ENCODE peak calls at places on chromosomes 7 and 10, in four cellular contexts. C, V, Z and W are unnamed samples.

GRCh38 chr7:19853261-19853832 is 79.9 kb upstream of the TMEM196 start:
- DNase-seq in V (no peak), C (no peak), Z (no peak), W (no peak)

GRCh38 chr7:46486264-46487206 is 565.5 kb upstream of the IGFBP3 start:
- DNase-seq in C (no peak), V (no peak), Z (peak; percentile 77), W (no peak)

GRCh38 chr10:31586708-31587107 is 267.7 kb downstream of the ZEB1 start:
- DNase-seq in V (no peak), C (peak; percentile 55), Z (peak; percentile 67), W (peak; percentile 56)

GRCh38 chr7:80950550-80950967 is 31.7 kb upstream of the SEMA3C start:
- DNase-seq in Z (no peak), V (no peak), C (no peak), W (no peak)

GRCh38 chr10:58743466-58744115 is 230.9 kb downstream of the BICC1 start:
- DNase-seq in C (no peak), V (no peak), Z (no peak), W (no peak)

GRCh38 chr7:122092964-122093797 is 50.9 kb downstream of the AASS start:
- DNase-seq in V (peak; percentile 35), Z (no peak), C (peak; percentile 50), W (peak; percentile 49)

GRCh38 chr7:139693651-139694388 is 84.0 kb downstream of the HIPK2 start:
- DNase-seq in C (no peak), V (no peak), Z (no peak), W (no peak)

GRCh38 chr10:44978213-44978569 is 418 bp downstream of the DEPP1 start:
- DNase-seq in Z (no peak), V (no peak), C (no peak), W (no peak)

GRCh38 chr7:112509390-112509789 is 28.6 kb downstream of the LSMEM1 start:
- DNase-seq in Z (no peak), V (no peak), C (no peak), W (no peak)

GRCh38 chr7:94228678-94229077 is 166.0 kb upstream of the COL1A2 start:
- DNase-seq in C (no peak), Z (no peak), V (no peak), W (no peak)

GRCh38 chr10:381346-381745 is 246.1 kb downstream of the ZMYND11 start:
- DNase-seq in V (no peak), C (no peak), Z (no peak), W (no peak)

GRCh38 chr10:5537684-5538083 is 12.9 kb downstream of the CALML3 start:
- DNase-seq in V (no peak), C (no peak), Z (peak; percentile 24), W (no peak)

GRCh38 chr7:6533893-6534804 is 17.1 kb downstream of the GRID2IP start:
- DNase-seq in V (no peak), C (no peak), Z (no peak), W (no peak)

GRCh38 chr10:131694168-131694962 is 206.4 kb upstream of the PPP2R2D start:
- DNase-seq in C (no peak), V (no peak), Z (peak; percentile 59), W (peak; percentile 27)

GRCh38 chr7:24701232-24701898 is 55.9 kb downstream of the GSDME start:
- DNase-seq in Z (no peak), V (no peak), C (no peak), W (no peak)

GRCh38 chr10:18472977-18473376 is 178.4 kb downstream of the NSUN6 start:
- DNase-seq in Z (no peak), V (no peak), C (no peak), W (no peak)
- TF ChIP-seq CTCF in Z (no peak), V (no peak), C (no peak), W (no peak)

DNA sequence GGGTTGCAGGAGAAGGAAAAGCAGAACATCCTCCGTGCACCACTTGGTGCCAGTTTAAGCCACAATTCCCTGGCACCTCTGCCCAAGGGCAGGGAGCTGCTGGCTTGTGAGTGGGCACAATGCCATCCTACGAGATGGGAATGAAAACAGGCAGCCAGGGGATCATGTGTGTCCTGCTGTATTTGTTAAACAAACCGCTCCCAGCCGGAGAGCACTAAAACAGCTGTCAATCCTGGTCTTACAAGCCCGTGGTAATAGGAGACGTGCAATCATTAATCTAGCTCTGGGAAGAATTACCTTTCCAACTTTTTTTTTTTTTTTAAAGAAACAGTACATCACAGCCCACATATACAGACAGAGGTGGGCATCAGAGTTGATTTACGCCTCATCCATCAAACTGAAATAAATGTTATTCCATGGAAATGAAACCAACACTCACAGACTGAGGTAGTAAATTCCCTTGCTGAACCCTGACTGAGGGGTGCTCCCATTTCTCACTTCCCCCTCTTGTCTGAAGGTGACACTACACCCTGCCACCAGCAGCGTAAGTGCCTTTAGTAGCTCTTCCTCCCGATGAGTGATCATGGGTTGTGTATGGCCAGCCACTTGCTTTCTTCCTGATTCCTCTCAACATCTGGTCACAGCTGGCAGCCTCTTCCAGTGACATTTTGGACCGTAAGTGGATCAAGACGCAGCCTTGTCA is 143.9 kb downstream of the TEX36 start:
- DNase-seq in Z (no peak), V (no peak), C (no peak), W (no peak)
- TF ChIP-seq CTCF in Z (no peak), V (no peak), C (no peak), W (no peak)

DNA sequence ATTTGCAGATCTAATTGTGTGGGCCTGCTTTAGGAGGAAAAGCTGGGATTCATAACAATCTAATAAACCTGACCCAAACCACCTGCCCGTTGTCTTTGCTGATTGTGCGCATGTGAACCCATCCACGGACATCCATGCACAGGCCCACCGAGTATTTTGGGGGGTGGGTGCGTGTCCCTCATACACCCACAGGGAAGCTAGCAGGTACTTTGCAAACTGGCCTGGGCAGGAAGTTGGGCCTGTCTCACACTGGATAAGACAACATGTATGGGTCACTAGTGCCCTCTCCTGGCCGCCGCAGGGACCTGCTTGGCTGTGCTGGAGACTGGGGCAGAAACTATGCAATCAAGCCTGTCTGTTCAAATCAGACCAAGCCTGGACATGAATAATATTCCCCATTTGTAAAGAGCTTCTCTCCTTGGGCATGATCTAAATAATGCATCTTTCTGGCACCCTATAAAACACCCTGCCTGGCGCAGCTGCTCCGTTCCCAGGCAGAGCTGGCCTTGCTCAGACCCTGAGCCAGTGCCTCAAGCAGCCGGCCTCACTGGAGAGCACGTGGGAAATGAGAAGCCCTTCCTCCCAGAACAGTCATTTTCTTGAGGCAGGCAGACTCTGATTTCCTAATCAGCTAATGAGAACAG is 15.8 kb downstream of the ECHDC3 start:
- DNase-seq in C (peak; percentile 91), V (peak; percentile 72), Z (peak; percentile 88), W (peak; percentile 85)
- TF ChIP-seq CTCF in C (peak; percentile 94), V (no peak), Z (peak; percentile 75), W (peak; percentile 90)

GRCh38 chr10:64430690-64431323 is 909.6 kb downstream of the REEP3 start:
- DNase-seq in C (no peak), V (no peak), Z (no peak), W (no peak)

DNA sequence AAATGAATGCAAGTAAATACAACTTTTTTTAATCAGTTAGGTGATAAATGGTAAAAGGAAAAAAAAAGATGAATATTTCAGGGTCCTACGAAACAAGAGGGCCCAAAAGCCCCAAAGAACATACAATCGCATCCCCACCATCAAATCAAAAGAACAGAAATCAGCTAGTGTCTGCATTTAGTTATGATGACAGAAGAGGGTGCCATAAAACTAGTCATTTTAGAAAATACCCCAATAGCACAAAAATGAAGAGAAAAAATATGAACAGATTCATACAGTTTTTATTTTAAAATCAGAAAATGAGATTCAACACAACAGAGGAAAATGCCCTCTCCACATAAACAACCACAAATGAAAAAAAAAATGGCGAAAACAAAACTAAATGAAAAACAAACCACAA is 905.5 kb downstream of the REEP3 start:
- DNase-seq in C (no peak), Z (no peak), V (no peak), W (no peak)
- TF ChIP-seq CTCF in C (no peak), Z (no peak), V (no peak), W (no peak)

DNA sequence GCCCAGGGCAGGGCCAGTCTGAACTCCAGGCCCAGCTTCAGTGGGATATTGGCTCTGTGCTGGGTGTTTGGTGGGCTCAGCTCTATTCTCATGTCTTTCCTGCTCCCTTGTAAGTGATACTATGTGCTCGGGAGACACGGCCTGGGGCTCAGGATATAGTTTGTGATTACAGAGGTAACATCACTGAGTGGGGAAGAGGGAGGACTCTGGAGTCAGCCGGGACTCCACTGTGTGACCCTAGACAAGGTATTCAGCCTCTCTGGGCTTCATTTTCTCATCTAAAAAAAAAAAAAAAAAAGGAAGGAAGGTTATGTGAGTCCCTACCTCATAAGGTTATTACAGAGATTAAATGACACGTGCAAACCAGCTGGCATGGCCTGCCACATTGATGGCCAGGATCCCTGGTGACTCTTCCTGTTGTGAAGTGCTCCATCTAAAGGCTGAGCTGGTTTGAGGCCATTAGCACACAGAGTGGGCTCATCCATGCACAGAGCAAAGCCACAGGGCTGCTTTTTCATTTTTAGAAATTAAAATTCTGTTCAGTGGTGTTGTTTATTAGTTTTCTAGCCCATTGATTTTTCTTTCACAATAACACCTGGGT is 15.7 kb downstream of the SLC13A4 start:
- DNase-seq in Z (no peak), V (no peak), C (no peak), W (no peak)
- TF ChIP-seq CTCF in Z (no peak), V (no peak), C (no peak), W (no peak)

GRCh38 chr10:124756156-124756555 is 12.0 kb upstream of the FAM53B start:
- DNase-seq in C (no peak), V (no peak), Z (no peak), W (no peak)

GRCh38 chr10:124754227-124754626 is 10.0 kb upstream of the FAM53B start:
- DNase-seq in C (no peak), Z (no peak), V (no peak), W (no peak)

DNA sequence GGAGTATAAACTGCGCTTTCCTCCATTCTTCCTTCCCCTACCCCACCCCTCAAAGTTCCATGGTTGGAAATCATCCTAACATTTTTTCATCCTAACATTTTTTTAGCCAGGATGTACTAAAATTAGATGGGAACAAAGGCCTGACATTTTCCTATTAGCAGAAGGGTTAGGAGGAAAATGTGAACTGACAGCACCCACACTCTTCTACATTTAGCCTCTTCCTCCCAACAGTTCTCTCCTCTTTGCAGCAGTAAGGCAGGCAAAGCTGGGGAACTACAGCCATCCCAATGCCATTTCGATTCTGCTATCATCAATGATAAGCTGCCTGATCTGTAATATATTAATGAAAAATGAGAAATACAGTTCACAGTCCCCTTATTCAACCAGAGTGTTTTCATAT is 11.4 kb upstream of the FAM53B start:
- DNase-seq in C (no peak), Z (no peak), V (no peak), W (no peak)
- TF ChIP-seq CTCF in C (no peak), Z (no peak), V (no peak), W (no peak)

GRCh38 chr10:63132651-63133055 is 475 bp upstream of the NRBF2 start:
- DNase-seq in C (no peak), Z (no peak), V (no peak), W (no peak)
- TF ChIP-seq CTCF in C (no peak), Z (no peak), V (no peak), W (no peak)